ENCODE peak calls at places on chromosome 20, in nine cellular contexts. One of them, this sample, is unnamed.
A peak's percentile ranks its signal among the peaks of the same experiment; 100 is the strongest.

GRCh38 chr20:46088409-46089075 is 1.2 kb downstream of the NCOA5 start:
- DNase-seq in prostate gland: no peak
- DNase-seq in fibroblast of lung: peak; percentile 12
- DNase-seq in GM12864: no peak
- DNase-seq in BE2C: no peak
- DNase-seq in coronary artery: no peak
- DNase-seq in cardiac fibroblast: peak; percentile 8
- DNase-seq in NB4: peak; percentile 46
- DNase-seq in fibroblast of mammary gland: peak; percentile 25
- DNase-seq in this sample: no peak

GRCh38 chr20:20780127-20780822 is 67.8 kb upstream of the RALGAPA2 start:
- DNase-seq in BE2C: no peak
- DNase-seq in prostate gland: peak; percentile 89
- DNase-seq in coronary artery: peak; percentile 82
- DNase-seq in fibroblast of lung: no peak
- DNase-seq in GM12864: no peak
- DNase-seq in NB4: peak; percentile 100
- DNase-seq in cardiac fibroblast: peak; percentile 41
- DNase-seq in fibroblast of mammary gland: peak; percentile 25
- DNase-seq in this sample: no peak

GRCh38 chr20:61963885-61964674 is 101.6 kb downstream of the TAF4 start:
- DNase-seq in BE2C: no peak
- DNase-seq in coronary artery: no peak
- DNase-seq in cardiac fibroblast: no peak
- DNase-seq in fibroblast of lung: no peak
- DNase-seq in prostate gland: no peak
- DNase-seq in GM12864: no peak
- DNase-seq in NB4: no peak
- DNase-seq in fibroblast of mammary gland: no peak
- DNase-seq in this sample: no peak

GRCh38 chr20:10171864-10172751 is 46.5 kb upstream of the SNAP25 start:
- DNase-seq in cardiac fibroblast: peak; percentile 24
- DNase-seq in coronary artery: no peak
- DNase-seq in fibroblast of mammary gland: peak; percentile 43
- DNase-seq in fibroblast of lung: peak; percentile 58
- DNase-seq in BE2C: peak; percentile 78
- DNase-seq in GM12864: no peak
- DNase-seq in prostate gland: peak; percentile 38
- DNase-seq in NB4: peak; percentile 21
- DNase-seq in this sample: no peak

GRCh38 chr20:10916312-10916711 is 242.5 kb upstream of the JAG1 start:
- DNase-seq in prostate gland: no peak
- DNase-seq in NB4: no peak
- DNase-seq in cardiac fibroblast: no peak
- DNase-seq in coronary artery: no peak
- DNase-seq in fibroblast of lung: no peak
- DNase-seq in BE2C: no peak
- DNase-seq in GM12864: no peak
- DNase-seq in fibroblast of mammary gland: no peak
- DNase-seq in this sample: no peak

GRCh38 chr20:49925901-49926454 is 10.2 kb upstream of the RNF114 start:
- DNase-seq in cardiac fibroblast: no peak
- DNase-seq in coronary artery: no peak
- DNase-seq in fibroblast of mammary gland: no peak
- DNase-seq in NB4: peak; percentile 73
- DNase-seq in BE2C: no peak
- DNase-seq in GM12864: no peak
- DNase-seq in prostate gland: no peak
- DNase-seq in fibroblast of lung: no peak
- DNase-seq in this sample: no peak

GRCh38 chr20:44182135-44182765 is 4.7 kb downstream of the JPH2 start:
- DNase-seq in prostate gland: no peak
- DNase-seq in GM12864: no peak
- DNase-seq in fibroblast of lung: no peak
- DNase-seq in cardiac fibroblast: no peak
- DNase-seq in NB4: no peak
- DNase-seq in fibroblast of mammary gland: no peak
- DNase-seq in BE2C: no peak
- DNase-seq in coronary artery: no peak
- DNase-seq in this sample: no peak

GRCh38 chr20:7966176-7966575 is 25.9 kb upstream of the HAO1 start:
- DNase-seq in NB4: no peak
- DNase-seq in BE2C: peak; percentile 20
- DNase-seq in cardiac fibroblast: no peak
- DNase-seq in coronary artery: no peak
- DNase-seq in fibroblast of mammary gland: no peak
- DNase-seq in fibroblast of lung: no peak
- DNase-seq in prostate gland: no peak
- DNase-seq in GM12864: no peak
- DNase-seq in this sample: no peak

GRCh38 chr20:50635676-50636600 is 55.4 kb downstream of the RIPOR3 start:
- DNase-seq in GM12864: no peak
- DNase-seq in fibroblast of mammary gland: peak; percentile 55
- DNase-seq in BE2C: peak; percentile 86
- DNase-seq in cardiac fibroblast: peak; percentile 75
- DNase-seq in fibroblast of lung: peak; percentile 61
- DNase-seq in coronary artery: peak; percentile 83
- DNase-seq in prostate gland: peak; percentile 22
- DNase-seq in NB4: peak; percentile 84
- DNase-seq in this sample: no peak

GRCh38 chr20:32621071-32621913 is 36.2 kb upstream of the NOL4L start:
- DNase-seq in fibroblast of mammary gland: no peak
- DNase-seq in NB4: peak; percentile 32
- DNase-seq in GM12864: no peak
- DNase-seq in coronary artery: no peak
- DNase-seq in prostate gland: no peak
- DNase-seq in fibroblast of lung: no peak
- DNase-seq in BE2C: no peak
- DNase-seq in cardiac fibroblast: no peak
- DNase-seq in this sample: no peak

GRCh38 chr20:17430515-17430914 is 100.7 kb downstream of the BFSP1 start:
- DNase-seq in GM12864: no peak
- DNase-seq in fibroblast of lung: no peak
- DNase-seq in prostate gland: no peak
- DNase-seq in cardiac fibroblast: no peak
- DNase-seq in fibroblast of mammary gland: no peak
- DNase-seq in NB4: no peak
- DNase-seq in BE2C: no peak
- DNase-seq in coronary artery: no peak
- DNase-seq in this sample: no peak

GRCh38 chr20:5058873-5059272 is 57.6 kb upstream of the SLC23A2 start:
- DNase-seq in BE2C: no peak
- DNase-seq in coronary artery: no peak
- DNase-seq in prostate gland: no peak
- DNase-seq in fibroblast of mammary gland: no peak
- DNase-seq in NB4: no peak
- DNase-seq in GM12864: no peak
- DNase-seq in fibroblast of lung: no peak
- DNase-seq in cardiac fibroblast: no peak
- DNase-seq in this sample: no peak

GRCh38 chr20:62697468-62697912 is 11.1 kb upstream of the NTSR1 start:
- DNase-seq in cardiac fibroblast: no peak
- DNase-seq in NB4: no peak
- DNase-seq in GM12864: no peak
- DNase-seq in BE2C: no peak
- DNase-seq in prostate gland: no peak
- DNase-seq in fibroblast of mammary gland: no peak
- DNase-seq in coronary artery: no peak
- DNase-seq in fibroblast of lung: no peak
- DNase-seq in this sample: no peak

GRCh38 chr20:4521170-4521968 is 200.3 kb upstream of the PRND start:
- DNase-seq in fibroblast of lung: no peak
- DNase-seq in coronary artery: no peak
- DNase-seq in cardiac fibroblast: no peak
- DNase-seq in BE2C: no peak
- DNase-seq in fibroblast of mammary gland: no peak
- DNase-seq in prostate gland: no peak
- DNase-seq in NB4: no peak
- DNase-seq in GM12864: no peak
- DNase-seq in this sample: no peak

GRCh38 chr20:10603971-10604864 is 69.6 kb downstream of the JAG1 start:
- DNase-seq in coronary artery: peak; percentile 90
- DNase-seq in BE2C: no peak
- DNase-seq in fibroblast of lung: peak; percentile 96
- DNase-seq in prostate gland: peak; percentile 40
- DNase-seq in fibroblast of mammary gland: peak; percentile 95
- DNase-seq in GM12864: no peak
- DNase-seq in NB4: no peak
- DNase-seq in cardiac fibroblast: peak; percentile 89
- DNase-seq in this sample: peak; percentile 62

GRCh38 chr20:9329356-9330092 is 184.9 kb upstream of the LAMP5 start:
- DNase-seq in cardiac fibroblast: no peak
- DNase-seq in fibroblast of lung: no peak
- DNase-seq in fibroblast of mammary gland: no peak
- DNase-seq in prostate gland: no peak
- DNase-seq in GM12864: no peak
- DNase-seq in coronary artery: no peak
- DNase-seq in NB4: no peak
- DNase-seq in BE2C: no peak
- DNase-seq in this sample: no peak

GRCh38 chr20:48772183-48772976 is 55.4 kb downstream of the PREX1 start:
- DNase-seq in fibroblast of lung: no peak
- DNase-seq in fibroblast of mammary gland: no peak
- DNase-seq in coronary artery: no peak
- DNase-seq in NB4: peak; percentile 95
- DNase-seq in BE2C: no peak
- DNase-seq in GM12864: no peak
- DNase-seq in cardiac fibroblast: no peak
- DNase-seq in prostate gland: no peak
- DNase-seq in this sample: no peak

GRCh38 chr20:59042151-59042795 is at the start of gene PRELID3B:
- DNase-seq in fibroblast of mammary gland: peak; percentile 23
- DNase-seq in prostate gland: no peak
- DNase-seq in GM12864: no peak
- DNase-seq in cardiac fibroblast: peak; percentile 22
- DNase-seq in BE2C: no peak
- DNase-seq in NB4: peak; percentile 64
- DNase-seq in coronary artery: no peak
- DNase-seq in fibroblast of lung: peak; percentile 20
- DNase-seq in this sample: no peak
- TF ChIP-seq CTCF in fibroblast of mammary gland: no peak
- TF ChIP-seq CTCF in prostate gland: no peak
- TF ChIP-seq CTCF in GM12864: peak; percentile 12
- TF ChIP-seq CTCF in cardiac fibroblast: no peak
- TF ChIP-seq CTCF in BE2C: no peak
- TF ChIP-seq CTCF in NB4: no peak
- TF ChIP-seq CTCF in coronary artery: no peak
- TF ChIP-seq CTCF in fibroblast of lung: no peak
- TF ChIP-seq CTCF in this sample: no peak

DNA sequence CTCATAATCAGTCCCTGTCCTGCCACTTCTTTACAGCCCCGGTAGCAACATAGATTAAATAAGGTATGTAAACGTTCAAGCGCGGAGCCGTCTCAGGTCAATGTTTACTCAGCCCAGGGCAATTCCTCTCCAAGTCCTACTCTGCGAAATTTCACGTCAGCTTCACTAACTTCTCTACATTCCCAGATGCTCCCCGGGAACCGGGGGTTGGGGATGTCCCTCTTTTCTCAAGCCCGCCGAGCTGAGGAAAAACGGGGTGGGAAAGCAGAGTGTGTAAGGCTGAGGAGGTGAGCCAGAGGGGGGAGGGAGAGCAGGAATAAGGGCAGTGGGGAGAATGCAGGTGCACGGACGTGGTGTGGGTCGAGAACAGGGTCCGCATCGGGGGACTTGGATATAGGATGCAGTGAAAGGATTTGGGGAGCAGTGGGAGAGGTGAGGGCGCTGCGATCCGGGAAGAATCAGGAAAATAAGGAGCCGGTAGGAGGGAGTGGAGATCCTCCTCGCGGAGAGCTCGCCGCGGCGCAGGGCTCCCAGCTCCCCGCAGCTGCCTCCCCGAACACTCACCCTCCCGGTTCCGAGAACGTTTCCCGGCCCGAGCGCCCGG is 469 bp upstream of the TP53INP2 start:
- DNase-seq in GM12864: no peak
- DNase-seq in cardiac fibroblast: peak; percentile 44
- DNase-seq in NB4: peak; percentile 36
- DNase-seq in BE2C: no peak
- DNase-seq in prostate gland: peak; percentile 71
- DNase-seq in coronary artery: peak; percentile 77
- DNase-seq in fibroblast of mammary gland: peak; percentile 19
- DNase-seq in fibroblast of lung: peak; percentile 18
- DNase-seq in this sample: no peak
- TF ChIP-seq CTCF in GM12864: no peak
- TF ChIP-seq CTCF in cardiac fibroblast: no peak
- TF ChIP-seq CTCF in NB4: no peak
- TF ChIP-seq CTCF in BE2C: no peak
- TF ChIP-seq CTCF in prostate gland: no peak
- TF ChIP-seq CTCF in coronary artery: no peak
- TF ChIP-seq CTCF in fibroblast of mammary gland: no peak
- TF ChIP-seq CTCF in fibroblast of lung: no peak
- TF ChIP-seq CTCF in this sample: no peak

DNA sequence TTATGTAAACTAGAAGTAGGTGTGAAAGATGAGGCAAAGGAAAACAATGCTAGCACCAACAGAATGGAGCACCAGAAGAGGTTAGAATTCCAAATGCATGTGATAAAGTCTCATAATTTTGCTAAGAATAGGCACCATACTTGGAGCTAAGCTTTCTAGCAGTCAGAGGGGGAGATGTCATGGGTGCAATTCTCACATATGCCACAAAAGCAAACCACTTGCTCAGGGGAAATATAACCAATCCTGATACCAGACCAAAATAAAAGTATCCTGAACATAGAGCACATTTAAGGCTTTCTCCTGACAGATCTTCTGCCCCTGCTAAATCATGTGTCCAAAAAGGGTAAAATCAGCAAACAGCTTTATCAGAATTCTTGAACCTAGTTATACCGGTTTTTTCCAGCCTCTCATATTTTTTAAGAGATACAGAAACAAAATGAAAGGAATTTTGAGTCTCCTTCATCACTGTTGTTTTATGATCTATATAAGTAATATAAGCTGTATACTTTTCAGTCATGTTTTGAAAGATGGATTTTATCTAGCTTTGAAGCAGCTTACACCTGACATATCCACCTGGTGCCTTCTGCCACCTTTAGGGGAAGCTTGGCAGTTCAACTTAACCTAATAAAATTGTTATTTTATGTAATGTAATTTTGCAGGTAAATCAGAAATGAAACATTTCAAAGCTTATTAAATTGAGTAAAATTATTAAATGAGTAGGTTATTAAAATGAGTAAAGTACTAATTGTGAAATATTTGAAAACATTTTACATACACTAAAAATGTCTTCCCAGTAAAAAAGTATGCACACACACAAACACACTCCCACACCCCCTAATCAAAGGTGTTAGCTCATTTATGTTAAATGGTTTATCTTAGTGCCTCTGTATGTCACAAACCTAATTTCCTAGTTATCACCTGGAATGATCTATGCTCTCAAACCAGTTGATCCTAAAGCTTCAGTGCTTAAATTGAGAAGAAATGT is 2.8 kb downstream of the SPO11 start:
- DNase-seq in coronary artery: no peak
- DNase-seq in fibroblast of lung: no peak
- DNase-seq in cardiac fibroblast: no peak
- DNase-seq in NB4: no peak
- DNase-seq in fibroblast of mammary gland: no peak
- DNase-seq in GM12864: no peak
- DNase-seq in BE2C: no peak
- DNase-seq in prostate gland: no peak
- DNase-seq in this sample: no peak
- TF ChIP-seq CTCF in coronary artery: no peak
- TF ChIP-seq CTCF in fibroblast of lung: no peak
- TF ChIP-seq CTCF in cardiac fibroblast: no peak
- TF ChIP-seq CTCF in NB4: no peak
- TF ChIP-seq CTCF in fibroblast of mammary gland: no peak
- TF ChIP-seq CTCF in GM12864: no peak
- TF ChIP-seq CTCF in BE2C: peak; percentile 31
- TF ChIP-seq CTCF in prostate gland: peak; percentile 58
- TF ChIP-seq CTCF in this sample: no peak

GRCh38 chr20:36506253-36506652 is 35.1 kb upstream of the MYL9 start:
- DNase-seq in prostate gland: no peak
- DNase-seq in NB4: peak; percentile 40
- DNase-seq in coronary artery: no peak
- DNase-seq in BE2C: no peak
- DNase-seq in fibroblast of mammary gland: no peak
- DNase-seq in GM12864: no peak
- DNase-seq in cardiac fibroblast: no peak
- DNase-seq in fibroblast of lung: peak; percentile 25
- DNase-seq in this sample: no peak
- TF ChIP-seq CTCF in prostate gland: no peak
- TF ChIP-seq CTCF in NB4: peak; percentile 57
- TF ChIP-seq CTCF in coronary artery: no peak
- TF ChIP-seq CTCF in BE2C: peak; percentile 71
- TF ChIP-seq CTCF in fibroblast of mammary gland: peak; percentile 34
- TF ChIP-seq CTCF in GM12864: peak; percentile 24
- TF ChIP-seq CTCF in cardiac fibroblast: peak; percentile 51
- TF ChIP-seq CTCF in fibroblast of lung: peak; percentile 49
- TF ChIP-seq CTCF in this sample: peak; percentile 17

This sample was measured in AG09319.